ENCODE peak calls at places on chromosomes 3 and 15, in four cellular contexts. X is IMR-90; D is CD8-positive, alpha-beta T cell; Q is psoas muscle. A is an unnamed sample.

GRCh38 chr3:47857151-47857550 is 54.2 kb downstream of the DHX30 start:
- DNase-seq in X (no peak), D (no peak), Q (no peak), A (no peak)

GRCh38 chr3:78148986-78149717 is 1109.3 kb downstream of the ROBO2 start:
- DNase-seq in X (peak; percentile 43), D (no peak), Q (no peak), A (no peak)

GRCh38 chr15:59741274-59741906 is 52.3 kb upstream of the BNIP2 start:
- DNase-seq in X (no peak), D (no peak), Q (no peak), A (no peak)

GRCh38 chr15:88647362-88648105 is 8.7 kb downstream of the ISG20 start:
- DNase-seq in X (no peak), D (no peak), Q (no peak), A (peak; percentile 88)

GRCh38 chr3:104510091-104510860 is 856.4 kb upstream of the ALCAM start:
- DNase-seq in X (no peak), D (no peak), Q (no peak), A (no peak)

GRCh38 chr3:29494305-29495036 is 213.6 kb downstream of the RBMS3 start:
- DNase-seq in X (peak; percentile 27), D (no peak), Q (no peak), A (no peak)

GRCh38 chr15:42110367-42110766 is 16.0 kb upstream of the PLA2G4D start:
- DNase-seq in X (no peak), D (no peak), Q (no peak), A (no peak)

GRCh38 chr3:8497582-8497981 is 4.0 kb upstream of the LMCD1 start:
- DNase-seq in X (peak; percentile 66), D (no peak), Q (no peak), A (no peak)

GRCh38 chr3:43194490-43195115 is 88.7 kb upstream of the POMGNT2 start:
- DNase-seq in X (no peak), D (no peak), Q (no peak), A (peak; percentile 24)

GRCh38 chr3:55571913-55572312 is 84.8 kb upstream of the WNT5A start:
- DNase-seq in X (no peak), D (no peak), Q (peak; percentile 22), A (peak; percentile 51)

GRCh38 chr15:88166330-88166993 is 90.1 kb downstream of the NTRK3 start:
- DNase-seq in X (no peak), D (no peak), Q (no peak), A (no peak)

GRCh38 chr3:159007331-159007730 is 205.5 kb downstream of the MFSD1 start:
- DNase-seq in X (no peak), D (no peak), Q (no peak), A (no peak)

GRCh38 chr15:92166751-92167412 is 226.8 kb upstream of the ST8SIA2 start:
- DNase-seq in X (no peak), D (no peak), Q (no peak), A (no peak)

GRCh38 chr3:196280689-196281463 is 6.7 kb downstream of the PCYT1A start:
- DNase-seq in X (no peak), D (no peak), Q (no peak), A (no peak)

GRCh38 chr3:64290864-64291263 is 65.6 kb upstream of the PRICKLE2 start:
- DNase-seq in X (no peak), D (no peak), Q (no peak), A (no peak)

GRCh38 chr3:134650431-134651346 is at the start of gene KY:
- DNase-seq in X (peak; percentile 26), D (no peak), Q (peak; percentile 54), A (peak; percentile 45)
- TF ChIP-seq CTCF in X (peak; percentile 28), D (no peak), Q (peak; percentile 23), A (no peak)

GRCh38 chr3:171676600-171677175 is 133.6 kb downstream of the PLD1 start:
- DNase-seq in X (no peak), D (no peak), Q (no peak), A (peak; percentile 37)
- H3K27ac ChIP-seq in X (no peak overlapping the region), D (no peak overlapping the region), Q (no peak overlapping the region), A (peak overlapping the region; percentile 8)

GRCh38 chr3:37751016-37751415 is 110.7 kb upstream of the CTDSPL start:
- DNase-seq in X (no peak), D (no peak), Q (no peak), A (no peak)
- H3K4me3 ChIP-seq in X (no peak overlapping the region), D (no peak overlapping the region), Q (no peak overlapping the region), A (no peak overlapping the region)

DNA sequence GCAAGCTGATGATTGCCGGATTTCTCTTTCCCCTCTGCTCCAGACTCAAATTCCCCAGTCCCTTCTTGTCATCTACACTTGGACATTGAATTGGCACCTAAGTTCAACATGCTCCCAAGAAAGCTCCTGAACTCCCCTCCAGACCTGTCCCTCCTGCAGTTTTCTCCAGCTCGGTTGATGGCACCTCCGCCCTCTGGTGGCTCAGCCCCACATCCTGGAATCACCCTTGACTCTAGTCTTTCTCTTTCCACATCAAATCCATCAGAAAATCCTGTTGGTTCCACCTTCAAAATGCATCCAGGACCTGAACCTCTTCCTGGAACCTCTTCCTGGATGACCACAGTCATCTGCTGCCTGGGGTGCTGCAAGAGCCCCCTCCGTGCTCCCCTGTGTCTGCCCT is 60.1 kb downstream of the RASGRF1 start:
- DNase-seq in X (no peak), D (no peak), Q (no peak), A (no peak)
- TF ChIP-seq CTCF in X (no peak), D (no peak), Q (no peak), A (no peak)

DNA sequence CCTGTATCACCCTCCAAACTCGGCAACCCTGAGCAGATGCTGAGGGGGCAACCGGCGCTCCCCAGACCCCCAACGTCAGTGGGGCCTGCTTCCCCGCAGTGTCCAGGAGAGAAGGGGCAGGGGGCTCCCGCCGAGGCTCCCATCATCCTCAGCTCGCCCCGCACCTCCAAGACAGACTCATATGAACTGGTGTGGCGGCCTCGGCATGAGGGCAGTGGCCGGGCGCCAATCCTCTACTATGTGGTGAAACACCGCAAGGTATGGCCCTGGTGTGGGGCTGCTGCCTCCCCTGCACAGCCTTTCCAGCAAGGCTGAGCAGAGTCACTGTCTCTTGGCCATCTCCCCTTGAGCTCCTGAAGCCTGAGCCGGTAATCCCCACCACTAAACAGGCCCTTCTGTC is 63.1 kb downstream of the BOC start:
- DNase-seq in X (no peak), D (no peak), Q (no peak), A (no peak)
- H3K27ac ChIP-seq in X (no peak overlapping the region), D (no peak overlapping the region), Q (no peak overlapping the region), A (peak overlapping the region; percentile 83)

GRCh38 chr3:110767838-110768237 is 303.8 kb upstream of the NECTIN3 start:
- DNase-seq in X (no peak), D (no peak), Q (no peak), A (no peak)

GRCh38 chr3:110767156-110767555 is 304.5 kb upstream of the NECTIN3 start:
- DNase-seq in X (peak; percentile 20), D (no peak), Q (no peak), A (no peak)
- H3K4me3 ChIP-seq in X (no peak overlapping the region), D (no peak overlapping the region), Q (no peak overlapping the region), A (no peak overlapping the region)

GRCh38 chr3:31596176-31596575 is 63.5 kb downstream of the STT3B start:
- DNase-seq in X (no peak), D (no peak), Q (no peak), A (no peak)

DNA sequence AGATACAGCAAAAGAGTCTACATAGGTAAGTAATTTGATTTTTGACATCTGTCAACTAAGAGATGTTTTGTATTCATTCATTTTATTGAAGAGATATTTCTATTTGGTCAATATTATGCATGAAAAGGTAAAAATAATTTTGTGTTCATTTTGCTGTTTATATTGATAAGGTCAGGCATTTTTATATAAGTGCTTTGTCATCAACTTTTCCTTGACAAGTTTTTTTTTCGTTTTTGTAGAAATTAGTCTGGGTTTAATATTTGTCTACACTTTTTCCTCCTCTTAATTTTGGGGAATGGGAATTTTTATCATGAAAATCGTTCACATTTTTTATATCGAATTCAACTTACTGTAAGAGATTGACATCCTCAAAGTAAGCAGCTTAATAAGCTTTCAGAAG is 67.7 kb downstream of the STT3B start:
- DNase-seq in X (no peak), D (no peak), Q (no peak), A (no peak)
- TF ChIP-seq CTCF in X (no peak), D (no peak), Q (no peak), A (no peak)

A was measured in body of pancreas.